ENCODE peak calls at places on chromosomes 6 and 20, in six cellular contexts. E, G, X, U, P and R are unnamed samples.

GRCh38 chr20:47466193-47466592 is 35.5 kb upstream of the NCOA3 start:
- DNase-seq in E (no peak), G (peak; percentile 81), X (no peak), U (no peak), P (no peak), R (no peak)

GRCh38 chr20:58706975-58707681 is 14.5 kb downstream of the NPEPL1 start:
- DNase-seq in E (no peak), G (no peak), X (no peak), U (no peak), P (no peak), R (no peak)

GRCh38 chr20:51062065-51062464 is 39.2 kb upstream of the KCNG1 start:
- DNase-seq in E (no peak), G (no peak), X (no peak), U (no peak), P (no peak), R (no peak)

GRCh38 chr6:17167327-17167979 is 65.6 kb downstream of the STMND1 start:
- DNase-seq in E (no peak), G (peak; percentile 64), X (no peak), U (no peak), P (no peak), R (no peak)

GRCh38 chr6:21350917-21351316 is 242.6 kb upstream of the SOX4 start:
- DNase-seq in E (no peak), G (no peak), X (no peak), U (no peak), P (no peak), R (no peak)

GRCh38 chr6:56311086-56311485 is 63.7 kb upstream of the COL21A1 start:
- DNase-seq in E (no peak), G (peak; percentile 16), X (no peak), U (no peak), P (no peak), R (no peak)

GRCh38 chr20:38221041-38221589 is 39.4 kb downstream of the KIAA1755 start:
- DNase-seq in E (peak; percentile 44), G (peak; percentile 27), X (no peak), U (no peak), P (no peak), R (no peak)

GRCh38 chr20:35327074-35327976 is 35.1 kb upstream of the FAM83C start:
- DNase-seq in E (no peak), G (no peak), X (no peak), U (no peak), P (no peak), R (no peak)

GRCh38 chr20:50320910-50321796 is 130.5 kb downstream of the CEBPB start:
- DNase-seq in E (no peak), G (peak; percentile 90), X (peak; percentile 83), U (peak; percentile 97), P (peak; percentile 80), R (peak; percentile 91)

GRCh38 chr6:48084201-48084600 is 26.8 kb downstream of the PTCHD4 start:
- DNase-seq in E (no peak), G (no peak), X (no peak), U (no peak), P (no peak), R (no peak)

GRCh38 chr20:46701057-46701456 is 8.4 kb upstream of the SLC2A10 start:
- DNase-seq in E (no peak), G (no peak), X (no peak), U (no peak), P (no peak), R (no peak)

GRCh38 chr6:14066782-14067406 is 50.7 kb upstream of the CD83 start:
- DNase-seq in E (no peak), G (peak; percentile 78), X (peak; percentile 16), U (no peak), P (peak; percentile 55), R (peak; percentile 84)

GRCh38 chr20:62685781-62686555 is 22.7 kb upstream of the NTSR1 start:
- DNase-seq in E (no peak), G (no peak), X (no peak), U (no peak), P (no peak), R (no peak)

GRCh38 chr6:87669051-87669450 is 33.0 kb downstream of the AKIRIN2 start:
- DNase-seq in E (no peak), G (no peak), X (no peak), U (no peak), P (no peak), R (no peak)

GRCh38 chr6:36679043-36679821 is 718 bp downstream of the CDKN1A start:
- DNase-seq in E (no peak), G (peak; percentile 59), X (no peak), U (peak; percentile 96), P (no peak), R (no peak)

GRCh38 chr6:37052027-37052628 is 46.7 kb downstream of the FGD2 start:
- DNase-seq in E (no peak), G (no peak), X (no peak), U (no peak), P (no peak), R (no peak)

GRCh38 chr20:45343445-45343866 is 4.8 kb downstream of the SDC4 start:
- DNase-seq in E (no peak), G (no peak), X (no peak), U (no peak), P (no peak), R (no peak)

GRCh38 chr20:31682352-31682751 is 40.3 kb downstream of the BCL2L1 start:
- DNase-seq in E (no peak), G (no peak), X (no peak), U (no peak), P (no peak), R (no peak)
- H3K4me3 ChIP-seq in E (no peak overlapping the region), G (no peak overlapping the region), X (no peak overlapping the region), U (no peak overlapping the region), P (no peak overlapping the region), R (no peak overlapping the region)

DNA sequence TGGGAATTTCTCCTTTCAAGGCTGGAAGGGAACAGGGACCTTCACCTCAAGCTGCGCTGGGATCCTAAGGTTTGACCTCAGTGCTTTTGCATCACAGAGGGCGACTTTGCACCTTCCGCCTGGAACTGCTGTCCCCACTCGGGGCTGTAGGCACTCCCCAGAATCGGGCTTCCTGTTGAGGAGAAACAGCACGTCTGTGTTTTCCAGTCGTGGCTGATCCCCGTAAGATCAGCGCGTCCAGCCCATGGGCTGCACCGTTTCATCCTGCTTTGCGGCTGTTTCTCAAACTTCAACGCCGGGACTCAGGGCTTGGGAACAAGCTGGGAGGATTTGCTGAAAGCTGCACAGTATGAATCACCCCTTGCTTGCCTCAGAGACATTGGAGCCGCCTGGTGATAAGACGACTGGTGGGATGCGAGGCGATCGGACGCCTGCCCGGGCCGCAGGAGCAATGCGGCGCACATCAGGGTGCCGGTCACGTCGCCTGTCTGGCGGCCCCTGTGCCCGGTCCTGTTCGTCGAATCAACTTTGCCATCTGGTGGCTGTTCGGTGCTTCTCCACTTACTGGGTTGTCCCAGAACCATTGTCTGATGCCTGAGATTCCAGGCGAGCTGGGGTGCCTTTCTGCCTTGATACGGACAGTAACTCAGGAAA is 53.6 kb upstream of the FRMD1 start:
- DNase-seq in E (no peak), G (peak; percentile 55), X (peak; percentile 9), U (peak; percentile 76), P (peak; percentile 20), R (peak; percentile 49)
- H3K4me3 ChIP-seq in E (no peak overlapping the region), G (peak overlapping the region; percentile 47), X (no peak overlapping the region), U (peak overlapping the region; percentile 64), P (peak overlapping the region; percentile 17), R (no peak overlapping the region)

GRCh38 chr6:142856607-142856856 is 88.4 kb downstream of the HIVEP2 start:
- DNase-seq in E (no peak), G (no peak), X (no peak), U (no peak), P (no peak), R (no peak)
- H3K4me3 ChIP-seq in E (peak overlapping the region; percentile 48), G (no peak overlapping the region), X (no peak overlapping the region), U (no peak overlapping the region), P (no peak overlapping the region), R (no peak overlapping the region)

GRCh38 chr6:96651816-96652215 is 88.9 kb downstream of the FHL5 start:
- DNase-seq in E (no peak), G (no peak), X (no peak), U (no peak), P (no peak), R (no peak)

DNA sequence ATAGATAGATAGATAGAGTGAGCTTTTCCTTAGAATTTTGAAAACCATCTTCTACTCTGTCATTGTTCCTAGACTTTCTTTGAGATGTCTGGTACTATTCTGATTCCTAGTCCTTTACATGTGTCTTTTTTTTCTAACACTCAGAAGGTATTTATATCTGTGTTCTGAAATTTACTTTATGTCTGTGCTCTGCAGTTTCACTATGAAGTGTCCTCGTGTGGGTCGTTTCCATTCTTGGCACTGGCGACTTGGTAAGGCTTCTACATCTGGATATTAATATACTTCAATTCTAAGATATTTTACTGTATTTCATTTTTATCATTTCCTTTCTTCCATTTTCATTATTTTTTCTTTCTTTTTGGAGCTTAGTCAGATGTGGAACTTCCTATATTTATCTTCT is 87.0 kb downstream of the FHL5 start:
- DNase-seq in E (no peak), G (no peak), X (no peak), U (no peak), P (no peak), R (no peak)
- H3K4me3 ChIP-seq in E (no peak overlapping the region), G (no peak overlapping the region), X (no peak overlapping the region), U (no peak overlapping the region), P (no peak overlapping the region), R (no peak overlapping the region)

GRCh38 chr6:119327810-119328209 is 21.8 kb downstream of the MAN1A1 start:
- DNase-seq in E (no peak), G (no peak), X (no peak), U (no peak), P (no peak), R (no peak)
- H3K4me3 ChIP-seq in E (no peak overlapping the region), G (no peak overlapping the region), X (no peak overlapping the region), U (no peak overlapping the region), P (no peak overlapping the region), R (no peak overlapping the region)

GRCh38 chr6:137868721-137869631 is 1.9 kb downstream of the TNFAIP3 start:
- DNase-seq in E (no peak), G (no peak), X (no peak), U (no peak), P (no peak), R (no peak)
- H3K4me3 ChIP-seq in E (peak overlapping the region; percentile 75), G (peak overlapping the region; percentile 11), X (peak overlapping the region; percentile 86), U (peak overlapping the region; percentile 90), P (peak overlapping the region; percentile 89), R (peak overlapping the region; percentile 80)

GRCh38 chr6:160224599-160225237 is 33.9 kb downstream of the SLC22A2 start:
- DNase-seq in E (no peak), G (no peak), X (no peak), U (no peak), P (no peak), R (no peak)

GRCh38 chr6:160222491-160222890 is 36.1 kb downstream of the SLC22A2 start:
- DNase-seq in E (no peak), G (no peak), X (no peak), U (no peak), P (no peak), R (no peak)

GRCh38 chr6:160226118-160226541 is 32.5 kb downstream of the SLC22A2 start:
- DNase-seq in E (no peak), G (no peak), X (no peak), U (no peak), P (no peak), R (no peak)

GRCh38 chr6:160227769-160228161 is 30.9 kb downstream of the SLC22A2 start:
- DNase-seq in E (no peak), G (no peak), X (no peak), U (no peak), P (no peak), R (no peak)

GRCh38 chr6:160227038-160227768 is 31.4 kb downstream of the SLC22A2 start:
- DNase-seq in E (no peak), G (no peak), X (no peak), U (no peak), P (no peak), R (no peak)
- H3K4me3 ChIP-seq in E (no peak overlapping the region), G (no peak overlapping the region), X (no peak overlapping the region), U (no peak overlapping the region), P (no peak overlapping the region), R (no peak overlapping the region)

GRCh38 chr6:157611406-157611805 is 211.6 kb upstream of the SNX9 start:
- DNase-seq in E (no peak), G (no peak), X (no peak), U (no peak), P (no peak), R (no peak)
- H3K4me3 ChIP-seq in E (no peak overlapping the region), G (no peak overlapping the region), X (no peak overlapping the region), U (no peak overlapping the region), P (no peak overlapping the region), R (no peak overlapping the region)